ENCODE peak calls at places on chromosomes 1 and 21, in eight cellular contexts. S is stimulated activated naive CD4-positive, alpha-beta T cell; T is cardiac septum; K is colonic mucosa; X is iris pigment epithelial cell; Y is progenitor cell of endocrine pancreas; O is Right ventricle myocardium inferior; E is H7. M is an unnamed sample.
A peak's percentile ranks its signal among the peaks of the same experiment; 100 is the strongest.

GRCh38 chr1:111221633-111222286 is 5.8 kb upstream of the CHI3L2 start:
- DNase-seq in S (no peak), Y (no peak), K (peak; percentile 53), X (no peak), E (no peak), O (no peak), T (no peak), M (no peak)

GRCh38 chr1:171563675-171564074 is 58.4 kb upstream of the MYOCOS start:
- DNase-seq in K (no peak), X (peak; percentile 34), O (no peak), S (no peak), T (no peak), E (no peak), Y (no peak), M (no peak)

GRCh38 chr1:54658164-54658913 is 16.8 kb downstream of the MROH7 start:
- DNase-seq in O (no peak), T (no peak), Y (no peak), K (no peak), S (no peak), X (no peak), E (no peak), M (no peak)

GRCh38 chr1:6614953-6615785 is 1.6 kb downstream of the PHF13 start:
- DNase-seq in S (no peak), O (no peak), E (peak; percentile 76), Y (no peak), K (no peak), X (peak; percentile 26), T (no peak), M (no peak)

GRCh38 chr1:78061825-78062523 is 16.2 kb downstream of the GIPC2 start:
- DNase-seq in K (no peak), E (no peak), S (no peak), Y (no peak), T (no peak), X (peak; percentile 90), O (no peak), M (no peak)

GRCh38 chr1:233916706-233917105 is 12.2 kb downstream of the SLC35F3 start:
- DNase-seq in S (no peak), O (no peak), K (no peak), Y (no peak), X (peak; percentile 21), E (no peak), T (no peak), M (no peak)

GRCh38 chr1:7117599-7118281 is 332.5 kb downstream of the CAMTA1 start:
- DNase-seq in X (peak; percentile 92), O (no peak), T (no peak), S (no peak), E (peak; percentile 82), Y (no peak), K (no peak), M (peak; percentile 74)

GRCh38 chr1:211944733-211945500 is 90.4 kb downstream of the INTS7 start:
- DNase-seq in T (no peak), K (peak; percentile 81), O (no peak), Y (no peak), X (peak; percentile 34), S (no peak), E (peak; percentile 68), M (no peak)

GRCh38 chr1:100927276-100927675 is 31.4 kb downstream of the SLC30A7 start:
- DNase-seq in E (no peak), S (peak; percentile 42), X (no peak), Y (no peak), K (no peak), O (no peak), T (no peak), M (no peak)

GRCh38 chr21:45138199-45139002 is 64.0 kb downstream of the ADARB1 start:
- DNase-seq in T (no peak), X (peak; percentile 74), Y (peak; percentile 61), S (peak; percentile 47), O (peak; percentile 91), K (peak; percentile 65), E (peak; percentile 90), M (no peak)

GRCh38 chr1:88595355-88595754 is 88.7 kb upstream of the PKN2 start:
- DNase-seq in Y (no peak), X (peak; percentile 61), S (no peak), E (peak; percentile 22), K (no peak), O (no peak), T (no peak), M (no peak)

GRCh38 chr1:80778094-80778840 is 1022.5 kb upstream of the ADGRL2 start:
- DNase-seq in T (no peak), S (no peak), E (no peak), K (no peak), Y (no peak), O (no peak), X (no peak), M (no peak)

GRCh38 chr21:34967509-34968289 is 81.4 kb downstream of the RUNX1 start:
- DNase-seq in S (no peak), X (no peak), K (no peak), T (no peak), Y (no peak), E (no peak), O (no peak), M (no peak)

GRCh38 chr1:201561604-201562003 is 22.7 kb downstream of the NAV1 start:
- DNase-seq in T (no peak), X (no peak), S (no peak), Y (no peak), E (no peak), O (no peak), K (no peak), M (no peak)

GRCh38 chr1:66214901-66215300 is 319.1 kb upstream of the SGIP1 start:
- DNase-seq in S (no peak), X (no peak), K (no peak), E (no peak), O (no peak), T (no peak), Y (no peak), M (no peak)

GRCh38 chr1:30685796-30686165 is 37.6 kb downstream of the MATN1 start:
- DNase-seq in E (no peak), T (no peak), O (no peak), K (no peak), X (no peak), S (no peak), Y (no peak), M (no peak)

GRCh38 chr1:119275145-119275929 is 93.2 kb upstream of the HAO2 start:
- DNase-seq in T (no peak), Y (peak; percentile 19), E (peak; percentile 30), X (peak; percentile 68), K (peak; percentile 54), S (peak; percentile 3), O (no peak), M (no peak)

GRCh38 chr21:33318087-33318486 is 6.7 kb upstream of the IFNAR1 start:
- DNase-seq in O (no peak), Y (no peak), T (no peak), X (no peak), E (no peak), K (no peak), S (no peak), M (no peak)

GRCh38 chr1:85580046-85580411 is 532 bp upstream of the CCN1 start:
- DNase-seq in O (no peak), X (peak; percentile 81), Y (no peak), S (no peak), K (no peak), E (peak; percentile 53), T (no peak), M (no peak)

GRCh38 chr1:19274636-19275035 is 13.9 kb downstream of the AKR7A3 start:
- DNase-seq in S (no peak), Y (no peak), X (no peak), E (no peak), O (no peak), T (no peak), K (no peak), M (no peak)

GRCh38 chr1:87951852-87952251 is 623.2 kb downstream of the LMO4 start:
- DNase-seq in K (no peak), Y (no peak), X (no peak), T (no peak), S (no peak), E (no peak), O (no peak), M (no peak)

GRCh38 chr1:100277866-100278265 is 11.8 kb downstream of the RTCA start:
- DNase-seq in T (no peak), S (peak; percentile 16), E (no peak), Y (no peak), X (no peak), O (no peak), K (no peak), M (no peak)

GRCh38 chr1:228101614-228101993 is 1.5 kb downstream of the C1orf35 start:
- DNase-seq in Y (no peak), E (no peak), X (no peak), K (peak; percentile 55), T (no peak), S (no peak), O (no peak), M (no peak)

GRCh38 chr1:117838911-117839310 is 90.5 kb downstream of the GDAP2 start:
- DNase-seq in S (no peak), E (no peak), Y (no peak), X (peak; percentile 67), O (no peak), K (no peak), T (no peak), M (no peak)

GRCh38 chr1:31704261-31705079 is 653 bp upstream of the COL16A1 start:
- DNase-seq in K (peak; percentile 45), Y (no peak), X (peak; percentile 57), T (no peak), S (no peak), O (no peak), E (no peak), M (no peak)

GRCh38 chr21:45322960-45323461 is 35.3 kb upstream of the POFUT2 start:
- DNase-seq in X (no peak), K (no peak), E (peak; percentile 83), O (peak; percentile 66), Y (no peak), T (no peak), S (no peak), M (no peak)

GRCh38 chr1:219373616-219373935 is 199.9 kb downstream of the LYPLAL1 start:
- DNase-seq in T (no peak), O (no peak), X (no peak), K (no peak), S (no peak), E (no peak), Y (no peak), M (no peak)